ENCODE peak calls at places on chromosomes 7 and 10, in seven cellular contexts. One of them, this sample, is unnamed.

GRCh38 chr7:79308176-79308575 is 145.3 kb downstream of the MAGI2 start:
- DNase-seq in GM12878: no peak
- DNase-seq in SK-N-SH: no peak
- DNase-seq in H1: no peak
- DNase-seq in IMR-90: no peak
- DNase-seq in K562: no peak
- DNase-seq in HepG2: peak; percentile 55
- DNase-seq in this sample: peak; percentile 22

GRCh38 chr10:88786032-88786770 is 16.3 kb upstream of the LIPM start:
- DNase-seq in SK-N-SH: no peak
- DNase-seq in H1: no peak
- DNase-seq in GM12878: no peak
- DNase-seq in IMR-90: no peak
- DNase-seq in HepG2: no peak
- DNase-seq in K562: no peak
- DNase-seq in this sample: no peak

GRCh38 chr10:60920479-60920878 is 23.5 kb downstream of the RHOBTB1 start:
- DNase-seq in SK-N-SH: no peak
- DNase-seq in H1: no peak
- DNase-seq in HepG2: no peak
- DNase-seq in GM12878: no peak
- DNase-seq in IMR-90: no peak
- DNase-seq in K562: no peak
- DNase-seq in this sample: no peak

GRCh38 chr7:55081854-55082603 is 63.2 kb downstream of the EGFR start:
- DNase-seq in IMR-90: peak; percentile 21
- DNase-seq in GM12878: no peak
- DNase-seq in HepG2: no peak
- DNase-seq in K562: no peak
- DNase-seq in SK-N-SH: no peak
- DNase-seq in H1: no peak
- DNase-seq in this sample: no peak

GRCh38 chr10:133351408-133352318 is 4.5 kb downstream of the PRAP1 start:
- DNase-seq in H1: no peak
- DNase-seq in IMR-90: no peak
- DNase-seq in HepG2: no peak
- DNase-seq in K562: no peak
- DNase-seq in GM12878: no peak
- DNase-seq in SK-N-SH: no peak
- DNase-seq in this sample: no peak

GRCh38 chr10:132865236-132865635 is 77.1 kb downstream of the CFAP46 start:
- DNase-seq in H1: no peak
- DNase-seq in K562: no peak
- DNase-seq in GM12878: no peak
- DNase-seq in SK-N-SH: no peak
- DNase-seq in HepG2: no peak
- DNase-seq in IMR-90: no peak
- DNase-seq in this sample: no peak

GRCh38 chr7:111357691-111358090 is 204.6 kb downstream of the IMMP2L start:
- DNase-seq in IMR-90: peak; percentile 56
- DNase-seq in HepG2: no peak
- DNase-seq in K562: no peak
- DNase-seq in SK-N-SH: no peak
- DNase-seq in GM12878: no peak
- DNase-seq in H1: no peak
- DNase-seq in this sample: no peak

GRCh38 chr7:28630350-28630749 is 218.0 kb downstream of the CREB5 start:
- DNase-seq in HepG2: no peak
- DNase-seq in GM12878: no peak
- DNase-seq in SK-N-SH: no peak
- DNase-seq in K562: no peak
- DNase-seq in H1: no peak
- DNase-seq in IMR-90: peak; percentile 8
- DNase-seq in this sample: no peak

GRCh38 chr7:111242361-111242760 is 151.4 kb downstream of the LRRN3 start:
- DNase-seq in H1: no peak
- DNase-seq in HepG2: no peak
- DNase-seq in GM12878: no peak
- DNase-seq in K562: no peak
- DNase-seq in IMR-90: no peak
- DNase-seq in SK-N-SH: no peak
- DNase-seq in this sample: no peak

GRCh38 chr10:102647433-102648268 is 3.4 kb downstream of the TRIM8 start:
- DNase-seq in HepG2: no peak
- DNase-seq in H1: no peak
- DNase-seq in IMR-90: no peak
- DNase-seq in SK-N-SH: no peak
- DNase-seq in GM12878: no peak
- DNase-seq in K562: no peak
- DNase-seq in this sample: no peak

GRCh38 chr7:120774481-120774880 is 83.5 kb downstream of the TSPAN12 start:
- DNase-seq in GM12878: no peak
- DNase-seq in IMR-90: no peak
- DNase-seq in K562: no peak
- DNase-seq in HepG2: no peak
- DNase-seq in SK-N-SH: no peak
- DNase-seq in H1: no peak
- DNase-seq in this sample: no peak

GRCh38 chr7:151608031-151608551 is 88.4 kb upstream of the RHEB start:
- DNase-seq in HepG2: no peak
- DNase-seq in IMR-90: no peak
- DNase-seq in K562: no peak
- DNase-seq in SK-N-SH: peak; percentile 46
- DNase-seq in H1: no peak
- DNase-seq in GM12878: no peak
- DNase-seq in this sample: peak; percentile 90

GRCh38 chr10:71998840-71999194 is 34.6 kb downstream of the CHST3 start:
- DNase-seq in IMR-90: peak; percentile 75
- DNase-seq in GM12878: no peak
- DNase-seq in SK-N-SH: peak; percentile 67
- DNase-seq in H1: peak; percentile 34
- DNase-seq in HepG2: peak; percentile 70
- DNase-seq in K562: no peak
- DNase-seq in this sample: no peak

GRCh38 chr10:4283841-4284610 is 499.0 kb upstream of the KLF6 start:
- DNase-seq in IMR-90: peak; percentile 82
- DNase-seq in HepG2: no peak
- DNase-seq in SK-N-SH: no peak
- DNase-seq in K562: no peak
- DNase-seq in H1: no peak
- DNase-seq in GM12878: no peak
- DNase-seq in this sample: no peak

GRCh38 chr7:36473454-36474282 is 84.0 kb downstream of the ANLN start:
- DNase-seq in GM12878: no peak
- DNase-seq in IMR-90: no peak
- DNase-seq in K562: peak; percentile 53
- DNase-seq in HepG2: peak; percentile 43
- DNase-seq in SK-N-SH: peak; percentile 57
- DNase-seq in H1: no peak
- DNase-seq in this sample: peak; percentile 31

GRCh38 chr7:82257118-82257695 is 186.4 kb downstream of the CACNA2D1 start:
- DNase-seq in IMR-90: no peak
- DNase-seq in SK-N-SH: no peak
- DNase-seq in GM12878: no peak
- DNase-seq in HepG2: no peak
- DNase-seq in K562: no peak
- DNase-seq in H1: no peak
- DNase-seq in this sample: no peak

GRCh38 chr10:89625041-89625765 is 19.8 kb downstream of the PANK1 start:
- DNase-seq in HepG2: no peak
- DNase-seq in K562: no peak
- DNase-seq in GM12878: no peak
- DNase-seq in SK-N-SH: no peak
- DNase-seq in H1: no peak
- DNase-seq in IMR-90: peak; percentile 60
- DNase-seq in this sample: no peak

DNA sequence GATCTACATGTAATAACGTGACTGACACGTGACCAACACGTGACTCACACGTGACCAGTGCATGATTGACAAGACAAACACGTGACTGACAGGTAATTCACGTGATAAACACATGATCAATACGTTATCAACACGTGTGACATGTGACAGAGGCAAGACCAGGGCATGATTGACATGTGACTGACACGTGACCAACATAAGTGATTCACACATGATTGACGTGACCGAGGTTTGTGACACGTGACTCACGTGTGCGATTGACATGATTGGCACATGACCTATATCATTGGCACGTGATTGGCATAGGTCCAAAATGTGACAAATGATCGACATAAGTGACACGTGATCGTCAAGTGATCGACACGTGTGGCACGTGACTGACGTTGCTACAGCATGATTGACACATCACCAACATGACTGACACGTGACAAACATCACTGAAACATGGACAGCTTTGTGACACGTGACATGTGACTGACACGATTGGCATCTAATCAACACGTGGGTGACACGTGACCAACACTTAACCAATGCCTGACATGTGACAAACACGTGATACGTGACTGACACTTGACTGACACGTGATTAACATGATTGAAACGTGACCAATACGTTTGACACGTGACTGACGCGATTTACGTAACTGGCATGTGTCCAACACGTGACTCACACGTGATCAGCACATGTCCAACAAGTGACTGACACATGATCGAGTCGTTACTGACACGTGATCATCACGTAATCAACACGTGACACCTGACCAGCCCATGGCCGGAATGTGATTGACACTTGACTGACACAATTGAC is 22.9 kb downstream of the CRPPA start:
- DNase-seq in GM12878: no peak
- DNase-seq in K562: no peak
- DNase-seq in HepG2: no peak
- DNase-seq in H1: no peak
- DNase-seq in IMR-90: peak; percentile 5
- DNase-seq in SK-N-SH: no peak
- DNase-seq in this sample: no peak
- H3K9me3 ChIP-seq in GM12878: peaks cover 27% of the 10 kb centered on the region
- H3K9me3 ChIP-seq in K562: peaks cover 69% of the 10 kb centered on the region
- H3K9me3 ChIP-seq in HepG2: peaks cover 73% of the 10 kb centered on the region
- H3K9me3 ChIP-seq in H1: peaks cover 45% of the 10 kb centered on the region
- H3K9me3 ChIP-seq in IMR-90: peaks cover 22% of the 10 kb centered on the region
- H3K9me3 ChIP-seq in SK-N-SH: peaks cover 7% of the 10 kb centered on the region
- H3K9me3 ChIP-seq in this sample: peaks cover 43% of the 10 kb centered on the region

GRCh38 chr7:114085592-114086490 is 167.0 kb upstream of the PPP1R3A start:
- DNase-seq in HepG2: no peak
- DNase-seq in H1: peak; percentile 74
- DNase-seq in GM12878: no peak
- DNase-seq in K562: no peak
- DNase-seq in IMR-90: peak; percentile 61
- DNase-seq in SK-N-SH: peak; percentile 58
- DNase-seq in this sample: peak; percentile 64

GRCh38 chr7:114087674-114088539 is 169.1 kb upstream of the PPP1R3A start:
- DNase-seq in HepG2: no peak
- DNase-seq in K562: no peak
- DNase-seq in H1: no peak
- DNase-seq in IMR-90: no peak
- DNase-seq in SK-N-SH: peak; percentile 11
- DNase-seq in GM12878: no peak
- DNase-seq in this sample: no peak

GRCh38 chr7:114088541-114088940 is 169.7 kb upstream of the PPP1R3A start:
- DNase-seq in GM12878: no peak
- DNase-seq in IMR-90: no peak
- DNase-seq in H1: no peak
- DNase-seq in SK-N-SH: no peak
- DNase-seq in K562: no peak
- DNase-seq in HepG2: no peak
- DNase-seq in this sample: no peak

GRCh38 chr7:114086491-114086905 is 167.7 kb upstream of the PPP1R3A start:
- DNase-seq in SK-N-SH: no peak
- DNase-seq in K562: no peak
- DNase-seq in HepG2: no peak
- DNase-seq in IMR-90: no peak
- DNase-seq in H1: no peak
- DNase-seq in GM12878: no peak
- DNase-seq in this sample: no peak

GRCh38 chr7:114086906-114087651 is 168.3 kb upstream of the PPP1R3A start:
- DNase-seq in GM12878: no peak
- DNase-seq in IMR-90: peak; percentile 19
- DNase-seq in HepG2: no peak
- DNase-seq in K562: no peak
- DNase-seq in H1: no peak
- DNase-seq in SK-N-SH: peak; percentile 33
- DNase-seq in this sample: no peak
- H3K27me3 ChIP-seq in GM12878: peaks cover 6% of the 10 kb centered on the region
- H3K27me3 ChIP-seq in IMR-90: peaks cover 47% of the 10 kb centered on the region
- H3K27me3 ChIP-seq in HepG2: peaks cover 28% of the 10 kb centered on the region
- H3K27me3 ChIP-seq in K562: no peaks in the 10 kb centered on the region
- H3K27me3 ChIP-seq in H1: peaks cover 69% of the 10 kb centered on the region
- H3K27me3 ChIP-seq in SK-N-SH: peaks cover 69% of the 10 kb centered on the region
- H3K27me3 ChIP-seq in this sample: no peaks in the 10 kb centered on the region

DNA sequence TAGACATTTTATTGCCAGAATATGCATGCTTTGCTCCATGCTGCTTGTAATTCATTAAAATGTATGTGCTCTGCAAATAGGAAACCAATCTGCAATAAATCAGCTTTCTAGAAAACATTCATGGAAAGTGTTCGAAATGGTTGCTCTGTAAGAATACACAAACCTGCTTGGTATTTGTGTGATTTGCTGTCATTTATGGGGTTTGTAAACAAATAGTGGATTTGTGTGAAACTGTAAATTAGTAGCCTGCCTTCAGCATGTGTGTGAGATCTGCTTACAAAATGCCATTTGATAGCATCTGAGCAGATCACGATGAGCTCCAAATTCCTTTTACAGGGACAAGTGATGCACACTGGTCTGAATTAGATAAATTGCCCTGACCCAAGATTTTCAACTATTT is 219.1 kb upstream of the CSTF2T start:
- DNase-seq in IMR-90: no peak
- DNase-seq in GM12878: no peak
- DNase-seq in K562: no peak
- DNase-seq in HepG2: no peak
- DNase-seq in H1: no peak
- DNase-seq in SK-N-SH: no peak
- DNase-seq in this sample: no peak
- TF ChIP-seq RAD21 in IMR-90: no peak
- TF ChIP-seq RAD21 in GM12878: no peak
- TF ChIP-seq RAD21 in K562: no peak
- TF ChIP-seq RAD21 in HepG2: no peak
- TF ChIP-seq RAD21 in H1: no peak
- TF ChIP-seq RAD21 in SK-N-SH: no peak
- TF ChIP-seq RAD21 in this sample: no peak

GRCh38 chr10:128990986-128991385 is 476.1 kb upstream of the MGMT start:
- DNase-seq in SK-N-SH: no peak
- DNase-seq in HepG2: no peak
- DNase-seq in GM12878: no peak
- DNase-seq in K562: no peak
- DNase-seq in H1: no peak
- DNase-seq in IMR-90: no peak
- DNase-seq in this sample: no peak

GRCh38 chr10:128993911-128994538 is 473.0 kb upstream of the MGMT start:
- DNase-seq in HepG2: no peak
- DNase-seq in IMR-90: no peak
- DNase-seq in K562: no peak
- DNase-seq in SK-N-SH: no peak
- DNase-seq in H1: no peak
- DNase-seq in GM12878: no peak
- DNase-seq in this sample: no peak

GRCh38 chr10:128993443-128993842 is 473.6 kb upstream of the MGMT start:
- DNase-seq in IMR-90: no peak
- DNase-seq in GM12878: no peak
- DNase-seq in HepG2: no peak
- DNase-seq in H1: no peak
- DNase-seq in SK-N-SH: no peak
- DNase-seq in K562: no peak
- DNase-seq in this sample: no peak

GRCh38 chr10:128994598-128995143 is 472.4 kb upstream of the MGMT start:
- DNase-seq in HepG2: no peak
- DNase-seq in H1: no peak
- DNase-seq in SK-N-SH: no peak
- DNase-seq in K562: no peak
- DNase-seq in IMR-90: no peak
- DNase-seq in GM12878: no peak
- DNase-seq in this sample: no peak

GRCh38 chr10:128992770-128993169 is 474.3 kb upstream of the MGMT start:
- DNase-seq in IMR-90: no peak
- DNase-seq in SK-N-SH: no peak
- DNase-seq in H1: no peak
- DNase-seq in HepG2: no peak
- DNase-seq in GM12878: no peak
- DNase-seq in K562: no peak
- DNase-seq in this sample: no peak
- H3K9me3 ChIP-seq in IMR-90: peaks cover 18% of the 10 kb centered on the region
- H3K9me3 ChIP-seq in SK-N-SH: no peaks in the 10 kb centered on the region
- H3K9me3 ChIP-seq in H1: no peaks in the 10 kb centered on the region
- H3K9me3 ChIP-seq in HepG2: no peaks in the 10 kb centered on the region
- H3K9me3 ChIP-seq in GM12878: no peaks in the 10 kb centered on the region
- H3K9me3 ChIP-seq in K562: no peaks in the 10 kb centered on the region
- H3K9me3 ChIP-seq in this sample: no peaks in the 10 kb centered on the region